ENCODE peak calls at places on chromosomes 4 and X, in nine cellular contexts. N is aorta, R is left lobe of liver, O is lower leg skin, G is HL-60, D is HEK293T, Z is SK-N-DZ, S is stromal cell of bone marrow, T is left kidney. F is an unnamed sample.
A peak's percentile ranks its signal among the peaks of the same experiment; 100 is the strongest.

GRCh38 chr4:123896446-123897071 is 500.0 kb downstream of the SPRY1 start:
- DNase-seq in N (no peak), R (no peak), O (no peak), G (no peak), D (no peak), Z (no peak), S (no peak), T (no peak), F (no peak)

GRCh38 chr4:147096667-147097604 is 151.3 kb upstream of the TTC29 start:
- DNase-seq in N (no peak), R (no peak), O (no peak), G (peak; percentile 8), D (peak; percentile 37), Z (peak; percentile 28), S (peak; percentile 49), T (peak; percentile 72), F (no peak)

GRCh38 chrX:24153175-24153795 is 3.8 kb downstream of the ZFX start:
- DNase-seq in N (no peak), R (no peak), O (no peak), G (no peak), D (no peak), Z (peak; percentile 63), S (no peak), T (no peak), F (no peak)

GRCh38 chr4:56979674-56980073 is 978 bp downstream of the POLR2B start:
- DNase-seq in N (no peak), R (no peak), O (peak; percentile 82), G (no peak), D (no peak), Z (peak; percentile 6), S (no peak), T (peak; percentile 54), F (no peak)

GRCh38 chr4:10611673-10612072 is 72.9 kb downstream of the CLNK start:
- DNase-seq in N (no peak), R (no peak), O (peak; percentile 13), G (no peak), D (no peak), Z (no peak), S (peak; percentile 61), T (no peak), F (no peak)

GRCh38 chr4:121072836-121073362 is 564 bp upstream of the NDNF start:
- DNase-seq in N (peak; percentile 71), R (no peak), O (peak; percentile 84), G (no peak), D (no peak), Z (no peak), S (no peak), T (peak; percentile 80), F (no peak)

GRCh38 chrX:110145854-110146253 is 142.9 kb downstream of the TMEM164 start:
- DNase-seq in N (no peak), R (no peak), O (no peak), G (no peak), D (peak; percentile 53), Z (peak; percentile 14), S (no peak), T (peak; percentile 31), F (no peak)

GRCh38 chr4:55363618-55364420 is 17.8 kb downstream of the SRD5A3 start:
- DNase-seq in N (no peak), R (no peak), O (no peak), G (no peak), D (no peak), Z (no peak), S (no peak), T (peak; percentile 74), F (no peak)

GRCh38 chr4:48343035-48343434 is 1.7 kb downstream of the SLAIN2 start:
- DNase-seq in N (no peak), R (no peak), O (no peak), G (no peak), D (no peak), Z (no peak), S (no peak), T (no peak), F (no peak)

GRCh38 chr4:53378171-53378482 is 686 bp downstream of the FIP1L1 start:
- DNase-seq in N (no peak), R (no peak), O (no peak), G (no peak), D (no peak), Z (no peak), S (no peak), T (no peak), F (no peak)

GRCh38 chrX:10549280-10549679 is 71.1 kb downstream of the MID1 start:
- DNase-seq in N (no peak), R (no peak), O (no peak), G (no peak), D (no peak), Z (no peak), S (no peak), T (peak; percentile 8), F (no peak)

GRCh38 chr4:83947111-83947510 is 411.2 kb downstream of the GPAT3 start:
- DNase-seq in N (no peak), R (no peak), O (no peak), G (no peak), D (no peak), Z (peak; percentile 86), S (no peak), T (peak; percentile 6), F (no peak)

GRCh38 chrX:45479835-45480422 is 279.3 kb upstream of the DIPK2B start:
- DNase-seq in N (no peak), R (no peak), O (no peak), G (no peak), D (no peak), Z (no peak), S (peak; percentile 49), T (no peak), F (no peak)

GRCh38 chr4:35087216-35087615 is 1157.1 kb downstream of the ARAP2 start:
- DNase-seq in N (no peak), R (no peak), O (no peak), G (no peak), D (no peak), Z (no peak), S (no peak), T (no peak), F (no peak)

GRCh38 chr4:87153078-87153477 is 67.3 kb downstream of the KLHL8 start:
- DNase-seq in N (no peak), R (no peak), O (no peak), G (no peak), D (no peak), Z (no peak), S (no peak), T (no peak), F (no peak)

GRCh38 chr4:186881521-186882220 is 158.0 kb upstream of the FAT1 start:
- DNase-seq in N (no peak), R (no peak), O (no peak), G (no peak), D (no peak), Z (no peak), S (peak; percentile 20), T (no peak), F (no peak)

GRCh38 chr4:113146876-113147358 is 97.5 kb downstream of the ANK2 start:
- DNase-seq in N (no peak), R (peak; percentile 52), O (no peak), G (no peak), D (no peak), Z (no peak), S (no peak), T (peak; percentile 12), F (no peak)